ENCODE peak calls at places on chromosomes 2 and 18, in nine cellular contexts. One of them, this sample, is unnamed.

GRCh38 chr2:46325178-46325928 is 28.1 kb downstream of the EPAS1 start:
- DNase-seq in uterus: no peak
- DNase-seq in NB4: no peak
- DNase-seq in Peyer's patch: no peak
- DNase-seq in prostate gland: no peak
- DNase-seq in body of pancreas: no peak
- DNase-seq in ovary: no peak
- DNase-seq in GM12892: no peak
- DNase-seq in GM12891: no peak
- DNase-seq in this sample: peak

GRCh38 chr2:159156834-159157233 is 129.7 kb downstream of the WDSUB1 start:
- DNase-seq in uterus: no peak
- DNase-seq in NB4: no peak
- DNase-seq in Peyer's patch: no peak
- DNase-seq in prostate gland: peak
- DNase-seq in body of pancreas: peak
- DNase-seq in ovary: no peak
- DNase-seq in GM12892: no peak
- DNase-seq in GM12891: no peak
- DNase-seq in this sample: no peak

GRCh38 chr18:22639026-22639463 is 221.3 kb upstream of the CTAGE1 start:
- DNase-seq in uterus: no peak
- DNase-seq in NB4: no peak
- DNase-seq in Peyer's patch: no peak
- DNase-seq in prostate gland: no peak
- DNase-seq in body of pancreas: no peak
- DNase-seq in ovary: no peak
- DNase-seq in GM12892: no peak
- DNase-seq in GM12891: no peak
- DNase-seq in this sample: no peak

GRCh38 chr2:110101280-110101844 is 14.3 kb downstream of the MALL start:
- DNase-seq in uterus: peak
- DNase-seq in NB4: no peak
- DNase-seq in Peyer's patch: peak
- DNase-seq in prostate gland: peak
- DNase-seq in body of pancreas: peak
- DNase-seq in ovary: peak
- DNase-seq in GM12892: no peak
- DNase-seq in GM12891: no peak
- DNase-seq in this sample: no peak

GRCh38 chr18:78724214-78724834 is 255.3 kb upstream of the SALL3 start:
- DNase-seq in uterus: no peak
- DNase-seq in NB4: no peak
- DNase-seq in Peyer's patch: no peak
- DNase-seq in prostate gland: no peak
- DNase-seq in body of pancreas: no peak
- DNase-seq in ovary: no peak
- DNase-seq in GM12892: no peak
- DNase-seq in GM12891: no peak
- DNase-seq in this sample: no peak

GRCh38 chr18:56475250-56475649 is 163.1 kb downstream of the TXNL1 start:
- DNase-seq in uterus: no peak
- DNase-seq in NB4: no peak
- DNase-seq in Peyer's patch: no peak
- DNase-seq in prostate gland: no peak
- DNase-seq in body of pancreas: no peak
- DNase-seq in ovary: no peak
- DNase-seq in GM12892: no peak
- DNase-seq in GM12891: no peak
- DNase-seq in this sample: no peak

GRCh38 chr18:55786651-55787272 is 198.8 kb upstream of the TCF4 start:
- DNase-seq in uterus: no peak
- DNase-seq in NB4: no peak
- DNase-seq in Peyer's patch: no peak
- DNase-seq in prostate gland: no peak
- DNase-seq in body of pancreas: no peak
- DNase-seq in ovary: no peak
- DNase-seq in GM12892: no peak
- DNase-seq in GM12891: no peak
- DNase-seq in this sample: peak

GRCh38 chr2:226467633-226468032 is 332.0 kb downstream of the IRS1 start:
- DNase-seq in uterus: no peak
- DNase-seq in NB4: no peak
- DNase-seq in Peyer's patch: no peak
- DNase-seq in prostate gland: no peak
- DNase-seq in body of pancreas: no peak
- DNase-seq in ovary: no peak
- DNase-seq in GM12892: no peak
- DNase-seq in GM12891: no peak
- DNase-seq in this sample: no peak

GRCh38 chr2:6103949-6104348 is 411.8 kb downstream of the SOX11 start:
- DNase-seq in uterus: no peak
- DNase-seq in NB4: no peak
- DNase-seq in Peyer's patch: no peak
- DNase-seq in prostate gland: no peak
- DNase-seq in body of pancreas: peak
- DNase-seq in ovary: no peak
- DNase-seq in GM12892: no peak
- DNase-seq in GM12891: no peak
- DNase-seq in this sample: no peak

GRCh38 chr2:75277111-75277510 is 77.8 kb upstream of the TACR1 start:
- DNase-seq in uterus: no peak
- DNase-seq in NB4: no peak
- DNase-seq in Peyer's patch: no peak
- DNase-seq in prostate gland: no peak
- DNase-seq in body of pancreas: no peak
- DNase-seq in ovary: no peak
- DNase-seq in GM12892: no peak
- DNase-seq in GM12891: no peak
- DNase-seq in this sample: no peak

GRCh38 chr2:147679664-147680502 is 164.9 kb upstream of the ACVR2A start:
- DNase-seq in uterus: no peak
- DNase-seq in NB4: no peak
- DNase-seq in Peyer's patch: no peak
- DNase-seq in prostate gland: no peak
- DNase-seq in body of pancreas: no peak
- DNase-seq in ovary: no peak
- DNase-seq in GM12892: no peak
- DNase-seq in GM12891: no peak
- DNase-seq in this sample: no peak

GRCh38 chr18:46158498-46158897 is 54.3 kb downstream of the HAUS1 start:
- DNase-seq in uterus: no peak
- DNase-seq in NB4: no peak
- DNase-seq in Peyer's patch: no peak
- DNase-seq in prostate gland: peak
- DNase-seq in body of pancreas: no peak
- DNase-seq in ovary: no peak
- DNase-seq in GM12892: no peak
- DNase-seq in GM12891: no peak
- DNase-seq in this sample: no peak

GRCh38 chr2:63124209-63124608 is 73.6 kb downstream of the OTX1 start:
- DNase-seq in uterus: no peak
- DNase-seq in NB4: peak
- DNase-seq in Peyer's patch: no peak
- DNase-seq in prostate gland: no peak
- DNase-seq in body of pancreas: no peak
- DNase-seq in ovary: no peak
- DNase-seq in GM12892: no peak
- DNase-seq in GM12891: no peak
- DNase-seq in this sample: no peak

GRCh38 chr18:7567487-7568425 is 640 bp downstream of the PTPRM start:
- DNase-seq in uterus: peak
- DNase-seq in NB4: no peak
- DNase-seq in Peyer's patch: no peak
- DNase-seq in prostate gland: peak
- DNase-seq in body of pancreas: peak
- DNase-seq in ovary: peak
- DNase-seq in GM12892: peak
- DNase-seq in GM12891: peak
- DNase-seq in this sample: peak

GRCh38 chr2:54482725-54483124 is 26.6 kb downstream of the SPTBN1 start:
- DNase-seq in uterus: no peak
- DNase-seq in NB4: peak
- DNase-seq in Peyer's patch: no peak
- DNase-seq in prostate gland: no peak
- DNase-seq in body of pancreas: peak
- DNase-seq in ovary: peak
- DNase-seq in GM12892: no peak
- DNase-seq in GM12891: no peak
- DNase-seq in this sample: no peak

GRCh38 chr2:3940661-3941060 is 237.3 kb downstream of the DCDC2C start:
- DNase-seq in uterus: no peak
- DNase-seq in NB4: no peak
- DNase-seq in Peyer's patch: no peak
- DNase-seq in prostate gland: no peak
- DNase-seq in body of pancreas: no peak
- DNase-seq in ovary: no peak
- DNase-seq in GM12892: no peak
- DNase-seq in GM12891: no peak
- DNase-seq in this sample: no peak

GRCh38 chr2:137302957-137303356 is 537.6 kb downstream of the THSD7B start:
- DNase-seq in uterus: no peak
- DNase-seq in NB4: no peak
- DNase-seq in Peyer's patch: no peak
- DNase-seq in prostate gland: no peak
- DNase-seq in body of pancreas: no peak
- DNase-seq in ovary: no peak
- DNase-seq in GM12892: no peak
- DNase-seq in GM12891: no peak
- DNase-seq in this sample: no peak

GRCh38 chr2:120441351-120441700 is 95.4 kb downstream of the INHBB start:
- DNase-seq in uterus: no peak
- DNase-seq in NB4: no peak
- DNase-seq in Peyer's patch: no peak
- DNase-seq in prostate gland: no peak
- DNase-seq in body of pancreas: no peak
- DNase-seq in ovary: no peak
- DNase-seq in GM12892: no peak
- DNase-seq in GM12891: no peak
- DNase-seq in this sample: no peak
- TF ChIP-seq POLR2A in uterus: no peak
- TF ChIP-seq POLR2A in NB4: no peak
- TF ChIP-seq POLR2A in Peyer's patch: no peak
- TF ChIP-seq POLR2A in prostate gland: no peak
- TF ChIP-seq POLR2A in body of pancreas: no peak
- TF ChIP-seq POLR2A in ovary: no peak
- TF ChIP-seq POLR2A in GM12892: no peak
- TF ChIP-seq POLR2A in GM12891: no peak
- TF ChIP-seq POLR2A in this sample: no peak

DNA sequence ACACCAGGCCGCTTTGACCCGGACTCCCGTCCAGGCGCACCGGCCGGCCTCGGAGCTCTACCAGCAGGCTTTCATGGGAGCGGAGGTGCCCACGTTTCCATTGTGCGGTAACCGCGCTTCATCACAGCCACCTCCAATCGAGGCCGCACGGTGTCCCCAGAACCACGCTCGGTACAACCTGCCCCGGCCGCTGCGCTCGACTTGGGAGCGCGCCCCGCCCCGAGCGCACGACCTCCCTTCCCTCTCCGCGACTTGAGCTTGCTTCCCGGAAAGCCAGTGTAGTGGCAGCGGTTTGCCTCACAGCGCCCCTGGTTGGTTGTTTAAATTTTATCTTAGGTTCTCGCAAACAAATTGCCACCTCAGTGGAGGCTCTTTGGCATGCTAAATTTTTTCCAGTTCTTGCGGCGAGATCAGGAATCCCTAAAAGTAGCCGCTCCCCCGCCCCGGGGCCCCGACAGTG is 329 bp upstream of the CYP1B1 start:
- DNase-seq in uterus: peak
- DNase-seq in NB4: peak
- DNase-seq in Peyer's patch: no peak
- DNase-seq in prostate gland: peak
- DNase-seq in body of pancreas: peak
- DNase-seq in ovary: peak
- DNase-seq in GM12892: peak
- DNase-seq in GM12891: peak
- DNase-seq in this sample: peak
- TF ChIP-seq POLR2A in uterus: peak
- TF ChIP-seq POLR2A in NB4: no peak
- TF ChIP-seq POLR2A in Peyer's patch: no peak
- TF ChIP-seq POLR2A in prostate gland: peak
- TF ChIP-seq POLR2A in body of pancreas: no peak
- TF ChIP-seq POLR2A in ovary: peak
- TF ChIP-seq POLR2A in GM12892: peak
- TF ChIP-seq POLR2A in GM12891: no peak
- TF ChIP-seq POLR2A in this sample: no peak

GRCh38 chr2:134862674-134863073 is 24.3 kb downstream of the ACMSD start:
- DNase-seq in uterus: no peak
- DNase-seq in NB4: no peak
- DNase-seq in Peyer's patch: no peak
- DNase-seq in prostate gland: no peak
- DNase-seq in body of pancreas: no peak
- DNase-seq in ovary: no peak
- DNase-seq in GM12892: no peak
- DNase-seq in GM12891: no peak
- DNase-seq in this sample: no peak
- TF ChIP-seq POLR2A in uterus: no peak
- TF ChIP-seq POLR2A in NB4: no peak
- TF ChIP-seq POLR2A in Peyer's patch: no peak
- TF ChIP-seq POLR2A in prostate gland: no peak
- TF ChIP-seq POLR2A in body of pancreas: no peak
- TF ChIP-seq POLR2A in ovary: no peak
- TF ChIP-seq POLR2A in GM12892: no peak
- TF ChIP-seq POLR2A in GM12891: no peak
- TF ChIP-seq POLR2A in this sample: no peak

GRCh38 chr18:9139400-9140039 is 2.9 kb downstream of the ANKRD12 start:
- DNase-seq in uterus: no peak
- DNase-seq in NB4: no peak
- DNase-seq in Peyer's patch: no peak
- DNase-seq in prostate gland: no peak
- DNase-seq in body of pancreas: no peak
- DNase-seq in ovary: no peak
- DNase-seq in GM12892: no peak
- DNase-seq in GM12891: no peak
- DNase-seq in this sample: no peak

GRCh38 chr18:9135912-9136314 is 668 bp upstream of the ANKRD12 start:
- DNase-seq in uterus: no peak
- DNase-seq in NB4: peak
- DNase-seq in Peyer's patch: no peak
- DNase-seq in prostate gland: no peak
- DNase-seq in body of pancreas: peak
- DNase-seq in ovary: no peak
- DNase-seq in GM12892: peak
- DNase-seq in GM12891: peak
- DNase-seq in this sample: peak

GRCh38 chr18:9136315-9137141 is at the start of gene ANKRD12:
- DNase-seq in uterus: peak
- DNase-seq in NB4: peak
- DNase-seq in Peyer's patch: peak
- DNase-seq in prostate gland: peak
- DNase-seq in body of pancreas: peak
- DNase-seq in ovary: peak
- DNase-seq in GM12892: peak
- DNase-seq in GM12891: peak
- DNase-seq in this sample: peak

GRCh38 chr18:9135081-9135911 is 1.3 kb upstream of the ANKRD12 start:
- DNase-seq in uterus: no peak
- DNase-seq in NB4: no peak
- DNase-seq in Peyer's patch: no peak
- DNase-seq in prostate gland: no peak
- DNase-seq in body of pancreas: no peak
- DNase-seq in ovary: no peak
- DNase-seq in GM12892: no peak
- DNase-seq in GM12891: no peak
- DNase-seq in this sample: no peak

GRCh38 chr18:9137168-9138066 is 836 bp downstream of the ANKRD12 start:
- DNase-seq in uterus: peak
- DNase-seq in NB4: peak
- DNase-seq in Peyer's patch: peak
- DNase-seq in prostate gland: peak
- DNase-seq in body of pancreas: peak
- DNase-seq in ovary: peak
- DNase-seq in GM12892: peak
- DNase-seq in GM12891: peak
- DNase-seq in this sample: peak
- TF ChIP-seq POLR2A in uterus: no peak
- TF ChIP-seq POLR2A in NB4: no peak
- TF ChIP-seq POLR2A in Peyer's patch: no peak
- TF ChIP-seq POLR2A in prostate gland: peak
- TF ChIP-seq POLR2A in body of pancreas: no peak
- TF ChIP-seq POLR2A in ovary: no peak
- TF ChIP-seq POLR2A in GM12892: no peak
- TF ChIP-seq POLR2A in GM12891: peak
- TF ChIP-seq POLR2A in this sample: no peak

This sample was measured in erythroblast.